ENCODE peak calls at places on chromosomes 6 and 20, in nine cellular contexts. One of them, this sample, is unnamed.

GRCh38 chr6:170434114-170434820 is 118.8 kb downstream of the PSMB1 start:
- DNase-seq in GM12878: no peak
- DNase-seq in lower lobe of right lung: no peak
- DNase-seq in H1: no peak
- DNase-seq in GM06990: no peak
- DNase-seq in neuronal stem cell: no peak
- DNase-seq in fibroblast of lung: no peak
- DNase-seq in cardiac muscle cell: peak
- DNase-seq in uterus: no peak
- DNase-seq in this sample: no peak

GRCh38 chr6:52361347-52361944 is 505 bp upstream of the PAQR8 start:
- DNase-seq in H1: no peak
- DNase-seq in cardiac muscle cell: no peak
- DNase-seq in fibroblast of lung: peak
- DNase-seq in neuronal stem cell: no peak
- DNase-seq in uterus: peak
- DNase-seq in lower lobe of right lung: peak
- DNase-seq in GM12878: no peak
- DNase-seq in GM06990: peak
- DNase-seq in this sample: peak

GRCh38 chr6:107972413-107973096 is 14.5 kb upstream of the SEC63 start:
- DNase-seq in uterus: no peak
- DNase-seq in GM12878: no peak
- DNase-seq in fibroblast of lung: no peak
- DNase-seq in neuronal stem cell: no peak
- DNase-seq in cardiac muscle cell: peak
- DNase-seq in GM06990: no peak
- DNase-seq in lower lobe of right lung: no peak
- DNase-seq in H1: no peak
- DNase-seq in this sample: no peak

GRCh38 chr20:18138639-18139583 is 1.2 kb downstream of the KAT14 start:
- DNase-seq in H1: no peak
- DNase-seq in GM06990: no peak
- DNase-seq in GM12878: no peak
- DNase-seq in cardiac muscle cell: no peak
- DNase-seq in uterus: no peak
- DNase-seq in neuronal stem cell: no peak
- DNase-seq in fibroblast of lung: no peak
- DNase-seq in lower lobe of right lung: no peak
- DNase-seq in this sample: no peak

GRCh38 chr6:15462717-15463525 is 199.9 kb downstream of the DTNBP1 start:
- DNase-seq in cardiac muscle cell: no peak
- DNase-seq in fibroblast of lung: peak
- DNase-seq in H1: no peak
- DNase-seq in uterus: no peak
- DNase-seq in GM12878: no peak
- DNase-seq in lower lobe of right lung: no peak
- DNase-seq in neuronal stem cell: no peak
- DNase-seq in GM06990: no peak
- DNase-seq in this sample: no peak

GRCh38 chr6:107704377-107705013 is 119.6 kb downstream of the SCML4 start:
- DNase-seq in fibroblast of lung: peak
- DNase-seq in cardiac muscle cell: peak
- DNase-seq in GM12878: no peak
- DNase-seq in GM06990: no peak
- DNase-seq in lower lobe of right lung: no peak
- DNase-seq in neuronal stem cell: peak
- DNase-seq in H1: no peak
- DNase-seq in uterus: peak
- DNase-seq in this sample: no peak

GRCh38 chr6:152355166-152355565 is 282.0 kb downstream of the SYNE1 start:
- DNase-seq in uterus: no peak
- DNase-seq in H1: no peak
- DNase-seq in cardiac muscle cell: no peak
- DNase-seq in neuronal stem cell: no peak
- DNase-seq in lower lobe of right lung: no peak
- DNase-seq in GM06990: no peak
- DNase-seq in GM12878: no peak
- DNase-seq in fibroblast of lung: no peak
- DNase-seq in this sample: no peak

GRCh38 chr6:11770546-11771466 is 7.8 kb downstream of the ADTRP start:
- DNase-seq in neuronal stem cell: no peak
- DNase-seq in H1: no peak
- DNase-seq in cardiac muscle cell: no peak
- DNase-seq in GM06990: peak
- DNase-seq in GM12878: no peak
- DNase-seq in fibroblast of lung: peak
- DNase-seq in lower lobe of right lung: peak
- DNase-seq in uterus: peak
- DNase-seq in this sample: no peak

GRCh38 chr6:161374971-161375873 is 101.4 kb upstream of the AGPAT4 start:
- DNase-seq in cardiac muscle cell: peak
- DNase-seq in H1: no peak
- DNase-seq in lower lobe of right lung: peak
- DNase-seq in uterus: peak
- DNase-seq in GM06990: no peak
- DNase-seq in fibroblast of lung: peak
- DNase-seq in neuronal stem cell: no peak
- DNase-seq in GM12878: no peak
- DNase-seq in this sample: no peak

GRCh38 chr6:168026925-168027324 is 29.5 kb downstream of the KIF25 start:
- DNase-seq in fibroblast of lung: no peak
- DNase-seq in lower lobe of right lung: no peak
- DNase-seq in uterus: no peak
- DNase-seq in neuronal stem cell: no peak
- DNase-seq in H1: no peak
- DNase-seq in cardiac muscle cell: no peak
- DNase-seq in GM06990: no peak
- DNase-seq in GM12878: no peak
- DNase-seq in this sample: no peak

GRCh38 chr6:38567436-38567835 is 72.3 kb downstream of the BTBD9 start:
- DNase-seq in lower lobe of right lung: no peak
- DNase-seq in neuronal stem cell: no peak
- DNase-seq in H1: no peak
- DNase-seq in fibroblast of lung: peak
- DNase-seq in GM06990: no peak
- DNase-seq in uterus: peak
- DNase-seq in GM12878: no peak
- DNase-seq in cardiac muscle cell: peak
- DNase-seq in this sample: no peak

GRCh38 chr20:20782221-20782620 is 69.8 kb upstream of the RALGAPA2 start:
- DNase-seq in uterus: no peak
- DNase-seq in GM12878: no peak
- DNase-seq in H1: no peak
- DNase-seq in GM06990: no peak
- DNase-seq in cardiac muscle cell: no peak
- DNase-seq in lower lobe of right lung: no peak
- DNase-seq in neuronal stem cell: no peak
- DNase-seq in fibroblast of lung: no peak
- DNase-seq in this sample: no peak

GRCh38 chr20:20782747-20783146 is 70.3 kb upstream of the RALGAPA2 start:
- DNase-seq in uterus: no peak
- DNase-seq in neuronal stem cell: no peak
- DNase-seq in GM06990: no peak
- DNase-seq in GM12878: no peak
- DNase-seq in lower lobe of right lung: no peak
- DNase-seq in H1: no peak
- DNase-seq in cardiac muscle cell: no peak
- DNase-seq in fibroblast of lung: no peak
- DNase-seq in this sample: no peak

GRCh38 chr20:20785226-20785625 is 72.8 kb upstream of the RALGAPA2 start:
- DNase-seq in uterus: no peak
- DNase-seq in GM06990: no peak
- DNase-seq in fibroblast of lung: no peak
- DNase-seq in H1: no peak
- DNase-seq in GM12878: no peak
- DNase-seq in cardiac muscle cell: no peak
- DNase-seq in lower lobe of right lung: no peak
- DNase-seq in neuronal stem cell: no peak
- DNase-seq in this sample: no peak

GRCh38 chr20:20781029-20781428 is 68.6 kb upstream of the RALGAPA2 start:
- DNase-seq in H1: no peak
- DNase-seq in neuronal stem cell: no peak
- DNase-seq in uterus: no peak
- DNase-seq in cardiac muscle cell: no peak
- DNase-seq in lower lobe of right lung: no peak
- DNase-seq in GM06990: no peak
- DNase-seq in GM12878: no peak
- DNase-seq in fibroblast of lung: no peak
- DNase-seq in this sample: no peak

DNA sequence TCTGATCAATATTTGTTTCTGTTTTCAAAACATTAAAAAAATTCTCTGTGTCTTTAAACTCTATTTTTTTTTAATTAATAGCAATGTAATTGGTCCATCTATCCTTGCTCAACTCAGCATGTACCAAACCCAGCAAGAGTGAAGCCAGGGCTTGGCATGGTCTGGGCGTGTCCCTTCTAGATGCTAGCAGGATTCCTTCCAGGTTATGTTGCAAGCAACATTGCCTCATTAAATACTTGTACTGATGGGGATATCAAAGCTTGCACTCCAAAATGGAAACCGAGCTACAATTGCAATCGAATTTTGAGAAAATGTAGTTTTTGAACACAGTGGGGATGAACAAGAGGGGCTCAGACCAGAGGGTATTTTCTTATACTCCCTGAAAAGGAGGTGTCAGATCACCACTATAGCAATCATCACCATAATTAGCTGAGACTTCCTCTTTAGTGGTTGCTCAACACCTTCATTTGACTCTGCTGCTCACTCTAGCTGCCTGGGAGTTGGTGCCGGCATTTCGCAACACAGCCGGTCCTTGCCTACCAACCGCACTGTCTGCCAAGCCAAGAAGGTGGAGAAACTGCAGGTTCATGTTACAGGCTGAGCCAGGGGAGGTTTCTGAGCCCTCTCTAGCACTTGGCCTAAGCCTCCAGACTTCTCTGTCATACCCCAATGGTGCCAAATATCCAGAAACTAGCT is 67.8 kb upstream of the RALGAPA2 start:
- DNase-seq in lower lobe of right lung: peak
- DNase-seq in GM06990: peak
- DNase-seq in H1: no peak
- DNase-seq in cardiac muscle cell: no peak
- DNase-seq in fibroblast of lung: no peak
- DNase-seq in GM12878: peak
- DNase-seq in neuronal stem cell: no peak
- DNase-seq in uterus: no peak
- DNase-seq in this sample: no peak
- H3K4me3 ChIP-seq in lower lobe of right lung: no peak
- H3K4me3 ChIP-seq in GM06990: no peak
- H3K4me3 ChIP-seq in H1: no peak
- H3K4me3 ChIP-seq in cardiac muscle cell: no peak
- H3K4me3 ChIP-seq in fibroblast of lung: no peak
- H3K4me3 ChIP-seq in GM12878: no peak
- H3K4me3 ChIP-seq in neuronal stem cell: no peak
- H3K4me3 ChIP-seq in uterus: no peak
- H3K4me3 ChIP-seq in this sample: no peak

DNA sequence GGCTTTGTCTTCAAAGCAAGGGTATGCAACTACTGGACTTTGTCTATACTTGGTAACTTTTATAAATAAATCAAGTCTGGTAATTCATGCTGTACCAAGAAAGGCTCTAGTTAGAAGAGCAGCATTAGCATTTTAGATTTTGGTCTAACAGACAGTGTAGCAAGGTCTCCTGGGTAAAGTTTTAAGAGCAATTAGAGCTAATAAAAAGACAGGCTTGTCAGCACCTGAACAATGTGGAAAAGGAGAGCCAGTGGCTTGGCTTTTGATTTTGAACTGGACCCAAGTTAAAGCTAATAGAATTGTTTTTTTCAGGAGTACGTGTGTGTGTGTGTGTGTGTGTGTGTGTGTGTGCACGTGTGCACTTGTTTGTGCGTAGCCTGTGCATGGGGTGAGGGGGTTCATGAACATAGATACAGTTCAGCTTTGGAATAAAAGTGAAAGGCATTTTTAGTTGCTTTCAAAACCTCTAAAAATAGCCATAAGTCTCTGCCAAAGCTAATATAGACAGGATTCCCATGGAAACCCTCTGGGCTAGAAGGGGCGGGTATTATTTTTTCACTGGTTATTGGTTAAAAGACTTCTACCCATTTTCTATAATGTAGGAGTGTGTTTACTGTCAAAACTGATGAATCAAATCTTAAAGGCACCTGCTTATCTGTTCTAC is 138.4 kb downstream of the KCNQ5 start:
- DNase-seq in lower lobe of right lung: no peak
- DNase-seq in H1: no peak
- DNase-seq in fibroblast of lung: peak
- DNase-seq in GM12878: no peak
- DNase-seq in cardiac muscle cell: peak
- DNase-seq in GM06990: no peak
- DNase-seq in neuronal stem cell: no peak
- DNase-seq in uterus: no peak
- DNase-seq in this sample: no peak
- H3K4me3 ChIP-seq in lower lobe of right lung: no peak
- H3K4me3 ChIP-seq in H1: no peak
- H3K4me3 ChIP-seq in fibroblast of lung: no peak
- H3K4me3 ChIP-seq in GM12878: no peak
- H3K4me3 ChIP-seq in cardiac muscle cell: peak
- H3K4me3 ChIP-seq in GM06990: no peak
- H3K4me3 ChIP-seq in neuronal stem cell: no peak
- H3K4me3 ChIP-seq in uterus: no peak
- H3K4me3 ChIP-seq in this sample: no peak

GRCh38 chr6:39794231-39794630 is 2.1 kb downstream of the DAAM2 start:
- DNase-seq in uterus: no peak
- DNase-seq in GM12878: no peak
- DNase-seq in GM06990: no peak
- DNase-seq in lower lobe of right lung: no peak
- DNase-seq in H1: no peak
- DNase-seq in neuronal stem cell: no peak
- DNase-seq in cardiac muscle cell: no peak
- DNase-seq in fibroblast of lung: no peak
- DNase-seq in this sample: no peak
- H3K4me3 ChIP-seq in uterus: peak
- H3K4me3 ChIP-seq in GM12878: no peak
- H3K4me3 ChIP-seq in GM06990: no peak
- H3K4me3 ChIP-seq in lower lobe of right lung: peak
- H3K4me3 ChIP-seq in H1: no peak
- H3K4me3 ChIP-seq in neuronal stem cell: no peak
- H3K4me3 ChIP-seq in cardiac muscle cell: no peak
- H3K4me3 ChIP-seq in fibroblast of lung: peak
- H3K4me3 ChIP-seq in this sample: no peak

GRCh38 chr20:48825551-48825885 is 2.3 kb downstream of the PREX1 start:
- DNase-seq in H1: no peak
- DNase-seq in GM06990: no peak
- DNase-seq in lower lobe of right lung: no peak
- DNase-seq in uterus: no peak
- DNase-seq in fibroblast of lung: no peak
- DNase-seq in cardiac muscle cell: no peak
- DNase-seq in neuronal stem cell: no peak
- DNase-seq in GM12878: no peak
- DNase-seq in this sample: no peak
- H3K4me3 ChIP-seq in H1: no peak
- H3K4me3 ChIP-seq in GM06990: peak
- H3K4me3 ChIP-seq in lower lobe of right lung: peak
- H3K4me3 ChIP-seq in uterus: no peak
- H3K4me3 ChIP-seq in fibroblast of lung: no peak
- H3K4me3 ChIP-seq in cardiac muscle cell: no peak
- H3K4me3 ChIP-seq in neuronal stem cell: no peak
- H3K4me3 ChIP-seq in GM12878: peak
- H3K4me3 ChIP-seq in this sample: peak

GRCh38 chr6:30913721-30914075 is 340 bp upstream of the VARS2 start:
- DNase-seq in cardiac muscle cell: peak
- DNase-seq in H1: no peak
- DNase-seq in GM12878: no peak
- DNase-seq in fibroblast of lung: no peak
- DNase-seq in uterus: no peak
- DNase-seq in neuronal stem cell: no peak
- DNase-seq in GM06990: no peak
- DNase-seq in lower lobe of right lung: no peak
- DNase-seq in this sample: no peak
- H3K4me3 ChIP-seq in cardiac muscle cell: peak
- H3K4me3 ChIP-seq in H1: peak
- H3K4me3 ChIP-seq in GM12878: peak
- H3K4me3 ChIP-seq in fibroblast of lung: peak
- H3K4me3 ChIP-seq in uterus: peak
- H3K4me3 ChIP-seq in neuronal stem cell: peak
- H3K4me3 ChIP-seq in GM06990: peak
- H3K4me3 ChIP-seq in lower lobe of right lung: peak
- H3K4me3 ChIP-seq in this sample: peak